ENCODE peak calls at places on chromosomes 2 and 18, in five cellular contexts. C, S, K, N and J are unnamed samples. For H3K4me1, the result is how much of the 10 kb centered on the place peaks cover.

GRCh38 chr18:42765225-42765624 is 350.3 kb downstream of the RIT2 start:
- DNase-seq in C (no peak), S (no peak), K (no peak), N (no peak), J (no peak)

GRCh38 chr2:219661955-219662395 is 34.5 kb downstream of the SLC4A3 start:
- DNase-seq in C (no peak), S (no peak), K (no peak), N (peak), J (no peak)

GRCh38 chr2:190359896-190360376 is 16.5 kb downstream of the INPP1 start:
- DNase-seq in C (peak), S (peak), K (peak), N (no peak), J (no peak)

GRCh38 chr2:33489835-33490431 is 13.5 kb downstream of the RASGRP3 start:
- DNase-seq in C (no peak), S (no peak), K (no peak), N (no peak), J (no peak)

GRCh38 chr18:41982942-41983660 is 28.1 kb downstream of the PIK3C3 start:
- DNase-seq in C (no peak), S (no peak), K (no peak), N (no peak), J (no peak)

GRCh38 chr2:142989276-142990204 is 112.1 kb downstream of the KYNU start:
- DNase-seq in C (peak), S (no peak), K (no peak), N (no peak), J (no peak)

GRCh38 chr2:216463148-216463547 is 35.5 kb upstream of the RPL37A start:
- DNase-seq in C (no peak), S (no peak), K (no peak), N (no peak), J (no peak)

GRCh38 chr2:11065833-11066232 is 89.4 kb upstream of the SLC66A3 start:
- DNase-seq in C (no peak), S (no peak), K (no peak), N (no peak), J (no peak)

GRCh38 chr18:68701353-68701752 is 13.6 kb downstream of the TMX3 start:
- DNase-seq in C (no peak), S (no peak), K (no peak), N (no peak), J (no peak)

GRCh38 chr2:59032469-59032868 is 791.3 kb upstream of the FANCL start:
- DNase-seq in C (no peak), S (no peak), K (no peak), N (no peak), J (no peak)

GRCh38 chr18:11888726-11889125 is 19.4 kb downstream of the MPPE1 start:
- DNase-seq in C (no peak), S (no peak), K (no peak), N (no peak), J (no peak)

GRCh38 chr2:127055786-127056076 is 51.2 kb downstream of the BIN1 start:
- DNase-seq in C (no peak), S (no peak), K (no peak), N (no peak), J (peak)

GRCh38 chr2:234203135-234203984 is 152.9 kb downstream of the SPP2 start:
- DNase-seq in C (no peak), S (no peak), K (no peak), N (no peak), J (no peak)

GRCh38 chr2:151946856-151947523 is 118.8 kb upstream of the ARL5A start:
- DNase-seq in C (peak), S (peak), K (no peak), N (no peak), J (no peak)

GRCh38 chr2:51301376-51301775 is 269.4 kb upstream of the NRXN1 start:
- DNase-seq in C (no peak), S (no peak), K (no peak), N (no peak), J (no peak)

GRCh38 chr2:51304341-51304740 is 272.4 kb upstream of the NRXN1 start:
- DNase-seq in C (no peak), S (no peak), K (no peak), N (no peak), J (no peak)
- H3K4me1 ChIP-seq in C (under half), S (under half), K (under half), N (under half), J (under half)

GRCh38 chr18:710418-711300 is 1.8 kb downstream of the ENOSF1 start:
- DNase-seq in C (no peak), S (no peak), K (no peak), N (no peak), J (no peak)
- H3K4me1 ChIP-seq in C (under half), S (under half), K (under half), N (under half), J (under half)

GRCh38 chr2:161170377-161170776 is 10.1 kb downstream of the TANK start:
- DNase-seq in C (no peak), S (no peak), K (no peak), N (no peak), J (no peak)
- H3K4me1 ChIP-seq in C (under half), S (under half), K (half or more), N (under half), J (half or more)

DNA sequence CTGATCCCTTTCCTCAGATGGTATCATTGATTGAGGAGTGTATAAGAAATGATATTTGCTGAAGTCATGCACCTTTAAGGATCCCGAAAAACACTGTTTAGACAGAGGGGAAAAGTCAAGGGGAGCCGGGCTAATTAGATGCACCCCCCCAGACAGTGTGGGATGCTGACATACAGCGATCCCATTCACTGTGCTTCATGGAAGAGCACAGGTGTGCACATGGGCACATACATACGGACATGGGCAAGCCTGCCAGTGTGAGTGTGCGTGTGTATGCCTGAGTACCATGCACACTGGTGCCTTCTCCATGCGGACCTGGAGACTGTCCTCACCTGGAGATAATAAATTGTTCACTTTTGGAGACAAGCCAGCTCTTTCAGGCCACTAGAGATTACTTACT is 22.6 kb downstream of the MEIS1 start:
- DNase-seq in C (no peak), S (no peak), K (no peak), N (no peak), J (no peak)
- H3K4me1 ChIP-seq in C (under half), S (under half), K (under half), N (half or more), J (under half)

GRCh38 chr18:48548404-48548771 is 9.6 kb downstream of the CTIF start:
- DNase-seq in C (no peak), S (no peak), K (no peak), N (no peak), J (no peak)
- H3K4me1 ChIP-seq in C (under half), S (under half), K (under half), N (under half), J (under half)